ENCODE peak calls at places on chromosomes 4 and X, in six cellular contexts. P is hypothalamus; Z is K562; J is activated effector memory CD4-positive, alpha-beta T cell treated with Interleukin-2 at 50 U/mL for 16 hours; V is RWPE1; B is T-helper 1 cell. D is an unnamed sample.

GRCh38 chr4:88143504-88143903 is 14.9 kb downstream of the ABCG2 start:
- DNase-seq in P (no peak), Z (no peak), J (no peak), V (peak; percentile 92), B (no peak), D (peak; percentile 46)

GRCh38 chrX:38558681-38559080 is 2.7 kb upstream of the TSPAN7 start:
- DNase-seq in P (no peak), Z (no peak), J (no peak), V (peak; percentile 38), B (no peak), D (no peak)

GRCh38 chr4:77599378-77599777 is 6.2 kb upstream of the CXCL13 start:
- DNase-seq in P (no peak), Z (peak; percentile 35), J (no peak), V (peak; percentile 63), B (no peak), D (peak; percentile 34)

GRCh38 chr4:105434940-105435339 is 38.9 kb downstream of the PPA2 start:
- DNase-seq in P (no peak), Z (no peak), J (no peak), V (no peak), B (no peak), D (no peak)

GRCh38 chr4:35541146-35541887 is 703.0 kb downstream of the ARAP2 start:
- DNase-seq in P (no peak), Z (no peak), J (no peak), V (no peak), B (no peak), D (no peak)

GRCh38 chr4:62814510-62815047 is 1594.7 kb downstream of the TECRL start:
- DNase-seq in P (no peak), Z (no peak), J (no peak), V (no peak), B (no peak), D (no peak)

GRCh38 chrX:1163231-1163630 is 49.2 kb downstream of the CRLF2 start:
- DNase-seq in P (no peak), Z (no peak), J (no peak), V (no peak), B (no peak), D (no peak)

GRCh38 chr4:168515222-168516011 is 18.6 kb downstream of the PALLD start:
- DNase-seq in P (no peak), Z (no peak), J (no peak), V (no peak), B (no peak), D (no peak)

GRCh38 chrX:131827935-131828334 is 195.2 kb upstream of the STK26 start:
- DNase-seq in P (no peak), Z (peak; percentile 75), J (no peak), V (no peak), B (no peak), D (no peak)

GRCh38 chr4:161929966-161930365 is 233.8 kb downstream of the FSTL5 start:
- DNase-seq in P (no peak), Z (no peak), J (no peak), V (no peak), B (no peak), D (no peak)

GRCh38 chrX:20477836-20478532 is 211.3 kb upstream of the RPS6KA3 start:
- DNase-seq in P (no peak), Z (no peak), J (no peak), V (no peak), B (no peak), D (no peak)

GRCh38 chrX:150935466-150935865 is 37.0 kb upstream of the CD99L2 start:
- DNase-seq in P (no peak), Z (no peak), J (no peak), V (no peak), B (no peak), D (no peak)

GRCh38 chr4:78768447-78769177 is 7.5 kb upstream of the BMP2K start:
- DNase-seq in P (no peak), Z (peak; percentile 54), J (no peak), V (peak; percentile 41), B (no peak), D (peak; percentile 3)

GRCh38 chrX:102959471-102959870 is 22.4 kb downstream of the RAB40AL start:
- DNase-seq in P (no peak), Z (no peak), J (no peak), V (no peak), B (no peak), D (no peak)

GRCh38 chr4:152255437-152255836 is 280.5 kb downstream of the FBXW7 start:
- DNase-seq in P (no peak), Z (no peak), J (peak; percentile 65), V (no peak), B (no peak), D (no peak)

GRCh38 chr4:78137538-78137937 is 80.4 kb downstream of the FRAS1 start:
- DNase-seq in P (no peak), Z (no peak), J (no peak), V (no peak), B (no peak), D (no peak)

GRCh38 chr4:33961751-33962150 is 2282.6 kb downstream of the ARAP2 start:
- DNase-seq in P (no peak), Z (no peak), J (no peak), V (no peak), B (no peak), D (no peak)

GRCh38 chrX:16711219-16712115 is 1.0 kb downstream of the CTPS2 start:
- DNase-seq in P (no peak), Z (peak; percentile 30), J (no peak), V (peak; percentile 5), B (no peak), D (no peak)

GRCh38 chr4:55347610-55348228 is 1.7 kb downstream of the SRD5A3 start:
- DNase-seq in P (no peak), Z (peak; percentile 55), J (no peak), V (no peak), B (no peak), D (no peak)

GRCh38 chr4:169372791-169373190 is 102.0 kb upstream of the SH3RF1 start:
- DNase-seq in P (no peak), Z (no peak), J (no peak), V (no peak), B (no peak), D (no peak)

GRCh38 chr4:105060628-105061027 is 86.0 kb upstream of the TET2 start:
- DNase-seq in P (no peak), Z (no peak), J (no peak), V (no peak), B (no peak), D (no peak)

GRCh38 chr4:94877973-94878372 is 120.2 kb downstream of the BMPR1B start:
- DNase-seq in P (no peak), Z (no peak), J (no peak), V (peak; percentile 21), B (no peak), D (no peak)

GRCh38 chr4:158622251-158622650 is 49.4 kb downstream of the C4orf46 start:
- DNase-seq in P (no peak), Z (no peak), J (no peak), V (no peak), B (no peak), D (no peak)

GRCh38 chrX:129013574-129013973 is 509.7 kb downstream of the SMARCA1 start:
- DNase-seq in P (no peak), Z (no peak), J (no peak), V (no peak), B (no peak), D (peak; percentile 10)

GRCh38 chr4:153467154-153467896 is 1.2 kb downstream of the TMEM131L start:
- DNase-seq in P (no peak), Z (peak; percentile 85), J (peak; percentile 32), V (peak; percentile 25), B (peak; percentile 14), D (peak; percentile 22)

GRCh38 chrX:3175659-3176438 is 134.6 kb downstream of the ARSF start:
- DNase-seq in P (no peak), Z (peak; percentile 1), J (no peak), V (peak; percentile 5), B (no peak), D (no peak)

GRCh38 chr4:24988776-24989175 is 42.0 kb downstream of the LGI2 start:
- DNase-seq in P (no peak), Z (peak; percentile 25), J (no peak), V (peak; percentile 32), B (no peak), D (peak; percentile 30)

GRCh38 chr4:177706916-177707315 is 264.7 kb upstream of the AGA start:
- DNase-seq in P (no peak), Z (no peak), J (no peak), V (no peak), B (no peak), D (no peak)

GRCh38 chr4:16967722-16968121 is 69.3 kb upstream of the LDB2 start:
- DNase-seq in P (no peak), Z (no peak), J (no peak), V (no peak), B (no peak), D (no peak)

GRCh38 chrX:24391362-24391761 is 30.9 kb downstream of the SUPT20HL1 start:
- DNase-seq in P (no peak), Z (no peak), J (no peak), V (no peak), B (no peak), D (no peak)